ENCODE peak calls at places on chromosomes 4 and X, in six cellular contexts. M is HCT116, O is K562, A is SK-N-SH, B is GM12878, F is HepG2. D is an unnamed sample.

GRCh38 chr4:124980276-124980752 is 267.8 kb upstream of the ANKRD50 start:
- DNase-seq in F (no peak), O (no peak), A (no peak), B (no peak), M (no peak), D (no peak)

GRCh38 chr4:6732441-6733357 is 16.7 kb downstream of the BLOC1S4 start:
- DNase-seq in O (peak), M (peak), A (peak), F (peak), B (no peak), D (no peak)

GRCh38 chrX:108312938-108313337 is 125.3 kb downstream of the COL4A6 start:
- DNase-seq in O (no peak), F (no peak), A (no peak), M (peak), B (no peak), D (peak)

GRCh38 chr4:112086036-112086434 is 59.2 kb upstream of the FAM241A start:
- DNase-seq in A (no peak), M (no peak), B (no peak), F (no peak), O (no peak), D (no peak)

GRCh38 chr4:26786916-26787315 is 73.7 kb upstream of the STIM2 start:
- DNase-seq in B (no peak), M (no peak), A (no peak), O (no peak), F (no peak), D (no peak)

GRCh38 chr4:4990857-4991540 is 28.3 kb downstream of the CYTL1 start:
- DNase-seq in O (peak), M (peak), A (peak), F (no peak), B (no peak), D (no peak)

GRCh38 chrX:15416133-15416993 is 32.1 kb upstream of the VEGFD start:
- DNase-seq in A (no peak), M (no peak), B (no peak), O (no peak), F (no peak), D (no peak)

GRCh38 chr4:89894654-89895652 is at the start of gene MMRN1:
- DNase-seq in M (no peak), O (no peak), B (no peak), F (no peak), A (no peak), D (no peak)

GRCh38 chr4:150570862-150571261 is 11.1 kb upstream of the MAB21L2 start:
- DNase-seq in O (peak), F (no peak), M (no peak), B (no peak), A (no peak), D (no peak)

GRCh38 chrX:68710870-68711576 is 63.6 kb downstream of the STARD8 start:
- DNase-seq in O (peak), A (peak), M (peak), F (peak), B (no peak), D (peak)

DNA sequence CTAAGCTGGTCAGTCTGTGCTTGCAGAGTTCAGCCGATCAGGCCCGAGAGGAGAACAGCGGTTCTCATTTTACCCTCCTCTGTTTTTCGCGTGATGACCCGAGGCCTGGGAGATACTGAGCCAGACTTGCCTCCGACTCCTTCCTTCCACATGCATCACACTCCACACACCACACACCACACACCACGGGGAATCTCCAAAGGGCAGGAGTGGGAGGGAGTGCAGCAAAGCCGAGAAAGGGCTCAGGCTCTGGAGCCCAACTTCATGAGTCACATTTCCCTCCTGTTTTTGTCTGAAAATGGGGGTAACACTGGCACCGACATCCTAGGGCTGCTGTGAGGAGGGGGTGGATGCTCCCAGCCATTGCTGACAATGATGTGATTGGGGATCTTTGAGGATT is 38.9 kb downstream of the TKTL1 start:
- DNase-seq in O (no peak), F (no peak), M (no peak), B (no peak), A (no peak), D (no peak)
- TF ChIP-seq JUND in O (no peak), F (no peak), M (no peak), B (no peak), A (no peak), D (no peak)

DNA sequence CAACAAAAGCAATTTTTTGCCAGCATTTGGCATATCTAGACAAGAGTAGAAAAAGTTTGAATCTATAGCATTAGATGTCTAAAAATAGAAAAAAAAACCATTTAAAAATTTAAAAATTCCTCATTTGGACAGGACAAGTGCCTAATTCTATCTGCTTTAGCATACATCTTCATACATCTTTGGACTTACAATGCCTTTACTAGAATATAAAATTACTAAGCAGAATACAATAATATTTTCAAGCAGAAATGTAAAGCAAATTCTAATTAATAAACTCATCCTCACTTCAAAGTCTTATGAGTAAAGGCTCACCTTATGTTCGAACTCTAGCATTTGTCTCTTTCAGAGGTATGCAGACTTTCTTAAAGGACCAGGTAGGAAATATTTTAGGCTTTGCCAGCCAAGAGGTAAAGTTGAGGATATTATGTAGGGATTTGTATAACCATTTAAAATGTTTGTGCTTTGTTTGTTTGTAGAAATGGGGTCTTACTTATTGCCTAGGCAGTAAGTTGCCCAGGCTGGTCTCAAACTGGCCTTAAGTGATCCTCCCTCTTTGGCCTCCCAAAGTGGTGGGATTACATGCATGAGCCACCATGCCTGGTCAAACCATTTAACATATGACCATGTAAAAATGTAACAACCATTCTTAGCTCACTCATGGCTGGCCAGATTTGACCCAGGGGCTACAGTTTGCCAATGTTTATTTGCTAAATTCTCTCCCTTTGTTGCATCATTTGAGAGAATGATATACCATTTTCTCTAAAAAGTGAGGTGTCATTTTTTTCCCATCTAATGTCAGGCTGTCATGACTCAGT is 29.1 kb downstream of the UGDH start:
- DNase-seq in O (no peak), A (no peak), F (no peak), B (no peak), M (no peak), D (no peak)
- TF ChIP-seq JUND in O (no peak), A (no peak), F (no peak), B (no peak), M (no peak), D (no peak)

DNA sequence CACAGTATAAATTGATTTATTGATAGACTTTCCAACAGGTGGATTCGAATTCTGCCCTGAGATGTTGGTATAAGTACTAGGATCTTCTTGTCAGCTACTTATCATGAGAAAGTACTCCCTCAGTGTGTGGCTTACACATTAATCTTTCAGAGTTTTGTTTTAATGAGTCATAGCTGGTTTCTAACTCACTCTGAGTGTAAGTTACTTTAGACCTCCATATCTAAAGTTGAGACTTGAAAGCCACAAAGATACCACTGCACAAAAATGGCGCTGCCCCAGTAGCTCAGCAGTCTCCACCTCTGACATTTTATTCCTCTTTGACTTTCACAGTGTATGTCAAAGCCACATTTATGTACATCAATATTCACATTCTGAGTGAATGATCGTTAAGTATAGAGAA is 318.5 kb downstream of the ARAP2 start:
- DNase-seq in F (no peak), M (no peak), B (no peak), A (no peak), O (no peak), D (no peak)
- TF ChIP-seq JUND in F (no peak), M (no peak), B (no peak), A (no peak), O (no peak), D (no peak)

DNA sequence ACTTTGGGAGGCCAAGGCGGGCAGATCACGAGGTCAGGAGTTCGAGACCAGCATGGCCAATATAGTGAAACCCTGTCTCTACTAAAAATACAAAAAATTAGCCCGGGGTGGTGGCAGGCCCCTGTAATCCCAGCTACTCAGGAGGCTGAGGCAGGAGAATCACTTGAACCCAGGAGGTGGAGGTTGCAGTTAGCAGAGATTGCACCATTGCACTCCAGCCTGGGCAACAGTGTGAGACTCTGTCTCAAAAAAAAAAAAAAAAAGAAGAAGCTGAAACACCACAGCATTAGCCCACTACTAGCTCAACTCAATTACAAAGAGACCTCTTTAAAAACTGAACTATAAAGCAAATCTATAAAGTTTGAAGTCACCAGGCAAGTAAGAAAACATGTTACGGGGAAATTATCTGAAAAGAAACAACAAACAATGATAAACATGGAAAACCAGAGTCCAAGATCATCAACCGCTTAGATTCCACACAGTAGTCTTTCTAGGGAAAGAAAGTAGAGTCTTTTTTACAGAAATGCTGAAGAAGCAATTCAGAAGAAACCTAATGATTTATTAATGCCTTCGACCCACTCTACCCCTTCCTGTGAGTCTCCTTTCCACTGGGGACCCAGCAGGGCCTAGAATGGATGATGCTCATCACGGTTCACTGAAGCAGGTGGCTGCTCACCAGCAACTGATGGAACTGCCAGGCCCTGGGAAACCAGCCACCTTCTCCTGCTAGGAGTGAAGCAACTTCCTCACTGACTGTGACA is 6.6 kb downstream of the SAT1 start:
- DNase-seq in O (no peak), M (no peak), F (no peak), B (no peak), A (no peak), D (no peak)
- TF ChIP-seq JUND in O (no peak), M (no peak), F (no peak), B (no peak), A (no peak), D (no peak)

DNA sequence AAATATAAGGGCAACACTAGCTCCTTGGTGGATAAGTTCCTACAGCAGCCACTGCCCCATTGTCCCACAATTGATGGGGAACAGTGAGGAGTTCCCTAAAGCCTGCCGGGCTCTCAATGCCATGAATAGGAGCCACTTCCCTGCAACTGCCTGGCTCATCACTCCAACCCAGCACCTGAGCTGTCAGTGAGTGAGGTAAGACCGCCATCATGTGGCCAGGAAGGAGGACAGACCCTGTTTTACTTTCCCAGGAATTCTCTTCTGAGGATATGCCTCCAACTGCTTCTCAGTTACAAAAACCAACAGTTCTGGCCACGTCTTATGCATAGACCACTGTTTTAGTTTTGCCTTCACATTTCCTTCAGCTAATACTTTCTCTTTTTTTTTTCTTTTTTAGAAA is 45.5 kb downstream of the SRPX start:
- DNase-seq in A (peak), M (peak), F (peak), O (peak), B (peak), D (peak)
- TF ChIP-seq JUND in A (no peak), M (no peak), F (no peak), O (no peak), B (no peak), D (no peak)

DNA sequence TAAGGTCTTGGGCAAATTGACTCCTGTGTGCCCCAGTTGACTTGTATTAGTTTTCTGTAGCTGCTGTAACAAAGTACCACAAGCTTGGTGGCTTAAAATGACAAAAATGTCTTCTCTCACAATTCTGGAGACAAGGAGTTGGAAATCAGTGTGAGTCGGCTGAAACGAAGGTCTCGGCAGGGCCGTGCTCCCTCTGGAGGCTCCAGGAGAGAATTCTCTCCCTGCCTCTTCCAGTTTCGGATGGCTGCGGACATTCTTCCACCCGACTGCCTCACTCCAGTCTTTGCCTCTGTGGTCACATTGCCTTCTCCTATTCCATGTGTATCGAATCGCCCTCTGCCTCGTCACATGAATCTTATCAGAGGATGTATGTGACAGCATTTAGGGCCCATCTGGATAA is 66.0 kb upstream of the PHOX2B start:
- DNase-seq in A (no peak), B (no peak), M (no peak), O (no peak), F (no peak), D (peak)
- TF ChIP-seq JUND in A (no peak), B (no peak), M (no peak), O (no peak), F (no peak), D (no peak)

DNA sequence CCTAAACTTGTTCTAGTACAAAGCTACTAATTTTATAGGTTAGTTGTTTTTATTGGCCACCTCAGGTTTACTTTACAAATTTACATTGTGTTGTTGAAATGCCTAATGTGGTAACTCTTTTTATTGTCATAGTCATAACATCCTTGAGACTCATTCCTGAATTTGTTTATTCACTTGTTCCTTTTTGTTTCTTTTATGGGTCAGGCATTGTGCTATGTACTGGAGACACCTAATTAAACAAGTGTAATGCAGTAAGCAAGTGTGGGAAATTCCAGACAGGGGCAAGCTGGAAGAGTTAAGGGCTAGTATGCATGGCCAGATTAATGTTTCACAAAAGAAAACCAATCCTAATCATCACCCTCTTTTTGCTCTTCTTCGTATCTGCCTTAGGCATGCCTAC is 30.5 kb upstream of the TTC29 start:
- DNase-seq in A (no peak), O (no peak), B (no peak), M (no peak), F (no peak), D (peak)
- TF ChIP-seq JUND in A (no peak), O (no peak), B (no peak), M (no peak), F (no peak), D (no peak)

DNA sequence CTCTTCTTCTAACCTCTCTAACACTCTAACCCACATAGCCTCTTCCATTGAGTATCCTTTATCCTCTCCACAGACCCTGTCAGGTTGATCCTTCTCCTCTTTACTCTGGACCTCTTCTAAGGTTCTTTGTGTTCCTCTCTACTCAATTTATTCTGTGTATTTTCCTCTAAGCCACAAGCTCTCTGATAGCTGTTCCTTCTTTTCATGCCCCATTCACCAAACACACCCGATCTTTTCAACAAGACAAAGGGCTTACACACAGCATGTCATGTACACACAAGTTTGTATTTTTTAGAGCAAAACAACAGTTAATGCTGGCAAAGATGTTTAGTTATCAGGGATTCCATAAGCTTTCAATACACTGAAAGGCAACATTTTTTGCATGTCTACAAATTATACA is 1.9 kb downstream of the SPIN2B start:
- DNase-seq in F (no peak), B (no peak), A (no peak), O (no peak), M (no peak), D (no peak)
- TF ChIP-seq JUND in F (no peak), B (no peak), A (no peak), O (no peak), M (no peak), D (no peak)